ENCODE peak calls at places on chromosomes 7 and 10, in six cellular contexts. One of them, this sample, is unnamed.

GRCh38 chr10:123043409-123043925 is 34.7 kb downstream of the ACADSB start:
- DNase-seq in keratinocyte: peak; percentile 28
- DNase-seq in HepG2: peak; percentile 71
- DNase-seq in HCT116: peak; percentile 80
- DNase-seq in astrocyte: peak; percentile 22
- DNase-seq in PC-3: peak; percentile 76
- DNase-seq in this sample: peak; percentile 65

GRCh38 chr7:50838675-50839377 is 56.1 kb upstream of the GRB10 start:
- DNase-seq in keratinocyte: no peak
- DNase-seq in HepG2: no peak
- DNase-seq in HCT116: no peak
- DNase-seq in astrocyte: peak; percentile 90
- DNase-seq in PC-3: peak; percentile 87
- DNase-seq in this sample: no peak

GRCh38 chr7:132475669-132476116 is 100.6 kb downstream of the PLXNA4 start:
- DNase-seq in keratinocyte: no peak
- DNase-seq in HepG2: no peak
- DNase-seq in HCT116: no peak
- DNase-seq in astrocyte: peak; percentile 8
- DNase-seq in PC-3: no peak
- DNase-seq in this sample: peak; percentile 62

GRCh38 chr7:24244554-24244953 is 39.4 kb upstream of the NPY start:
- DNase-seq in keratinocyte: no peak
- DNase-seq in HepG2: no peak
- DNase-seq in HCT116: no peak
- DNase-seq in astrocyte: no peak
- DNase-seq in PC-3: no peak
- DNase-seq in this sample: no peak

GRCh38 chr7:50921114-50921513 is 138.4 kb upstream of the GRB10 start:
- DNase-seq in keratinocyte: no peak
- DNase-seq in HepG2: no peak
- DNase-seq in HCT116: no peak
- DNase-seq in astrocyte: no peak
- DNase-seq in PC-3: peak; percentile 82
- DNase-seq in this sample: no peak

GRCh38 chr7:47819054-47819920 is 129.0 kb downstream of the PKD1L1 start:
- DNase-seq in keratinocyte: no peak
- DNase-seq in HepG2: peak; percentile 70
- DNase-seq in HCT116: peak; percentile 34
- DNase-seq in astrocyte: peak; percentile 49
- DNase-seq in PC-3: peak; percentile 88
- DNase-seq in this sample: peak; percentile 65

GRCh38 chr10:55019461-55019860 is 218.4 kb upstream of the PCDH15 start:
- DNase-seq in keratinocyte: no peak
- DNase-seq in HepG2: no peak
- DNase-seq in HCT116: no peak
- DNase-seq in astrocyte: peak; percentile 58
- DNase-seq in PC-3: no peak
- DNase-seq in this sample: no peak

GRCh38 chr7:155459133-155459866 is 1.4 kb downstream of the EN2 start:
- DNase-seq in keratinocyte: no peak
- DNase-seq in HepG2: no peak
- DNase-seq in HCT116: no peak
- DNase-seq in astrocyte: no peak
- DNase-seq in PC-3: no peak
- DNase-seq in this sample: no peak

GRCh38 chr7:39948375-39948774 is 1.7 kb upstream of the CDK13 start:
- DNase-seq in keratinocyte: no peak
- DNase-seq in HepG2: no peak
- DNase-seq in HCT116: no peak
- DNase-seq in astrocyte: no peak
- DNase-seq in PC-3: no peak
- DNase-seq in this sample: peak; percentile 10

GRCh38 chr7:108046952-108047506 is 44.1 kb upstream of the LAMB1 start:
- DNase-seq in keratinocyte: no peak
- DNase-seq in HepG2: no peak
- DNase-seq in HCT116: no peak
- DNase-seq in astrocyte: no peak
- DNase-seq in PC-3: no peak
- DNase-seq in this sample: no peak

GRCh38 chr7:95139922-95140321 is 184.4 kb downstream of the PON1 start:
- DNase-seq in keratinocyte: no peak
- DNase-seq in HepG2: no peak
- DNase-seq in HCT116: no peak
- DNase-seq in astrocyte: no peak
- DNase-seq in PC-3: no peak
- DNase-seq in this sample: no peak

GRCh38 chr7:95144256-95144655 is 180.1 kb downstream of the PON1 start:
- DNase-seq in keratinocyte: no peak
- DNase-seq in HepG2: no peak
- DNase-seq in HCT116: no peak
- DNase-seq in astrocyte: no peak
- DNase-seq in PC-3: no peak
- DNase-seq in this sample: no peak

DNA sequence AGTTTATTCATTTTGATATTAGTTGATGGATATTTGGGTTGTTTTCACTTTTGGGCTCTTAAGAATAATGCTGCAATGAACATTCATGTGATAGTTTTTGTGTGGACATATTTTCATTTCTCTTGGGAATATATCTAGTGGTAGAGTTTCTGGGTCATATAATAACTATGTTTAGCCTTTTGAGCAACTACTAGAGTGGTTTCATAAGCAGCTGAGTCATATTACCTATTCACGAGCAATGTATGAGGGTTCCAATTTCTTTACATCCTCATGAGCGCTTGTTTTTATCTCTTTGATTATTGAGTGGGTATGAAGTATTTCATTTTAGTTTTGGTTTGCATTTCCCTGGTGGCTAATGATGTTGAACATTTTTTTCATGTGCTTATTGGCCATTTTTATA is 182.6 kb downstream of the PON1 start:
- DNase-seq in keratinocyte: no peak
- DNase-seq in HepG2: no peak
- DNase-seq in HCT116: no peak
- DNase-seq in astrocyte: peak; percentile 17
- DNase-seq in PC-3: peak; percentile 41
- DNase-seq in this sample: no peak
- H3K27ac ChIP-seq in keratinocyte: no peak overlapping the region
- H3K27ac ChIP-seq in HepG2: no peak overlapping the region
- H3K27ac ChIP-seq in HCT116: no peak overlapping the region
- H3K27ac ChIP-seq in astrocyte: no peak overlapping the region
- H3K27ac ChIP-seq in PC-3: no peak overlapping the region
- H3K27ac ChIP-seq in this sample: no peak overlapping the region

GRCh38 chr10:34473174-34474059 is 341.7 kb downstream of the PARD3 start:
- DNase-seq in keratinocyte: no peak
- DNase-seq in HepG2: no peak
- DNase-seq in HCT116: no peak
- DNase-seq in astrocyte: no peak
- DNase-seq in PC-3: no peak
- DNase-seq in this sample: no peak
- TF ChIP-seq EZH2 in keratinocyte: no peak
- TF ChIP-seq EZH2 in HepG2: no peak
- TF ChIP-seq EZH2 in HCT116: no peak
- TF ChIP-seq EZH2 in astrocyte: no peak
- TF ChIP-seq EZH2 in PC-3: no peak
- TF ChIP-seq EZH2 in this sample: no peak

DNA sequence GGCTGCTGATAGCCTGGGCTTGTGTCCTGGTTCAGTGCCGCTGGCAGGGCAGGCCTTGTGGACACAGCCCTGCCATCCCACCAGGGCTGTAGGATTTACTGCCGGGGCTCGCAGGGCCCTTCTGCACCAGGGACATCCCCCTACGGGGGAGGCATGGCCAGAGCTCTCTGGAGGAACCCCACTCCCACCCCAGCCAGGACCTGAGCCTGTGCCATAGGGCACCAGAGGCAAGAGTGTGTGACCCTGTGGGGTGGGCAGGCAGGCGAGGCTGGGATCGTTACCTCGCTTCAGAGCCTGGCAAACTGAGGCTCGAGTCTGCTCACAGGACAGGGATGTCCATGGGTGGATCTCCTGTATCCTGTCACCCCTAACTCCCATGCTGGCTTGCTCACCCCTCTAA is 2.6 kb downstream of the LDB3 start:
- DNase-seq in keratinocyte: no peak
- DNase-seq in HepG2: no peak
- DNase-seq in HCT116: no peak
- DNase-seq in astrocyte: no peak
- DNase-seq in PC-3: no peak
- DNase-seq in this sample: no peak
- H3K4me1 ChIP-seq in keratinocyte: no peaks in the 10 kb centered on the region
- H3K4me1 ChIP-seq in HepG2: no peaks in the 10 kb centered on the region
- H3K4me1 ChIP-seq in HCT116: peaks cover 9% of the 10 kb centered on the region
- H3K4me1 ChIP-seq in astrocyte: peaks cover 17% of the 10 kb centered on the region
- H3K4me1 ChIP-seq in PC-3: peaks cover 52% of the 10 kb centered on the region
- H3K4me1 ChIP-seq in this sample: peaks cover 13% of the 10 kb centered on the region

GRCh38 chr7:112076309-112076708 is 129.9 kb downstream of the DOCK4 start:
- DNase-seq in keratinocyte: no peak
- DNase-seq in HepG2: no peak
- DNase-seq in HCT116: no peak
- DNase-seq in astrocyte: no peak
- DNase-seq in PC-3: no peak
- DNase-seq in this sample: no peak
- H3K27ac ChIP-seq in keratinocyte: no peak overlapping the region
- H3K27ac ChIP-seq in HepG2: no peak overlapping the region
- H3K27ac ChIP-seq in HCT116: no peak overlapping the region
- H3K27ac ChIP-seq in astrocyte: no peak overlapping the region
- H3K27ac ChIP-seq in PC-3: no peak overlapping the region
- H3K27ac ChIP-seq in this sample: no peak overlapping the region